ENCODE peak calls at places on chromosomes 6 and 20, in five cellular contexts. S is left ventricle myocardium inferior, W is sigmoid colon, V is Panc1, H is A549. F is an unnamed sample.
A peak's percentile ranks its signal among the peaks of the same experiment; 100 is the strongest.

GRCh38 chr6:157964139-157964538 is 17.5 kb upstream of the SYNJ2 start:
- DNase-seq in H (no peak), S (no peak), W (no peak), V (no peak), F (no peak)

GRCh38 chr6:134173007-134173690 is 120.7 kb upstream of the SLC2A12 start:
- DNase-seq in W (no peak), H (no peak), S (no peak), V (no peak), F (no peak)

GRCh38 chr20:46129955-46130481 is 11.9 kb downstream of the CD40 start:
- DNase-seq in S (no peak), H (no peak), V (no peak), W (no peak), F (no peak)

GRCh38 chr6:77620290-77620882 is 32.5 kb upstream of the MEI4 start:
- DNase-seq in V (no peak), S (no peak), H (peak; percentile 0), W (no peak), F (no peak)

GRCh38 chr6:149157126-149157525 is 160.4 kb upstream of the TAB2 start:
- DNase-seq in S (no peak), W (no peak), H (no peak), V (no peak), F (no peak)

GRCh38 chr6:99790679-99791078 is 184.0 kb downstream of the PRDM13 start:
- DNase-seq in S (no peak), H (no peak), V (no peak), W (no peak), F (no peak)

GRCh38 chr6:161010418-161010817 is 18.8 kb downstream of the MAP3K4 start:
- DNase-seq in V (no peak), S (no peak), H (no peak), W (no peak), F (no peak)

GRCh38 chr6:80771941-80772340 is 665.5 kb downstream of the BCKDHB start:
- DNase-seq in V (no peak), H (no peak), W (no peak), S (no peak), F (no peak)

GRCh38 chr6:161139766-161140553 is 133.9 kb downstream of the AGPAT4 start:
- DNase-seq in W (peak; percentile 78), H (no peak), S (peak; percentile 41), V (no peak), F (no peak)

GRCh38 chr6:110958332-110959192 is at the start of gene GTF3C6:
- DNase-seq in W (peak; percentile 96), H (peak; percentile 92), V (no peak), S (peak; percentile 95), F (peak; percentile 89)

GRCh38 chr6:111566873-111567517 is 38.7 kb downstream of the TRAF3IP2 start:
- DNase-seq in V (no peak), W (no peak), S (no peak), H (no peak), F (no peak)

GRCh38 chr6:16999486-17000436 is 102.1 kb upstream of the STMND1 start:
- DNase-seq in H (peak; percentile 10), S (no peak), V (no peak), W (no peak), F (no peak)

GRCh38 chr6:13146429-13146828 is 181.9 kb downstream of the TBC1D7 start:
- DNase-seq in S (no peak), V (no peak), H (no peak), W (no peak), F (no peak)

GRCh38 chr6:13142611-13143010 is 185.7 kb downstream of the TBC1D7 start:
- DNase-seq in H (no peak), W (no peak), S (no peak), V (no peak), F (no peak)

GRCh38 chr6:13152804-13153203 is 175.5 kb downstream of the TBC1D7 start:
- DNase-seq in H (no peak), S (no peak), W (no peak), V (no peak), F (no peak)

GRCh38 chr6:13147396-13148181 is 180.7 kb downstream of the TBC1D7 start:
- DNase-seq in W (no peak), S (no peak), V (no peak), H (no peak), F (no peak)
- TF ChIP-seq CTCF in W (no peak), S (no peak), V (no peak), H (no peak), F (no peak)

DNA sequence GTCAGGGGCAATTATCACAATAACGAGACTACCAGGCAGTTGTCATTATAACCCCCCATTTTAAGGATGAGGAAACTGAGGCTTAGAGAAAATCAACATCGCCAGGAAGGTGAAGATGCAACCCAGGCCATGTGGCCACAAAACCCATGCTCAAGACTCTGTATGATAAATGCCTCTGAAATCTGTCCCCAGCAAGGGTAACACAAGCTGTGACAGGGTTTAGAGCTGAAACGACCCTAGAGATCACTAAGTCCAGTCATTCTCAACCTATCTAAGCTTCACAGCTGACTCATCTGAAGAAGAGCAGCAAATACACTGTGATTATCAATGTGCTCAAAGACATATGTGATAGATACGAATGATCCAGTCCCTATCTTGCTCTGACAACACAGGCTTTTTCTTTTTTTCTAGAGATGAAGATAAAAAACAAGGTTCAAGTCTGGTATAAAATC is 47.0 kb downstream of the ARHGAP18 start:
- DNase-seq in W (no peak), V (no peak), S (no peak), H (no peak), F (no peak)
- H3K4me1 ChIP-seq in W (no peaks in the 10 kb centered on the region), V (peaks cover 20% of the 10 kb centered on the region), S (peaks cover 66% of the 10 kb centered on the region), H (peaks cover 62% of the 10 kb centered on the region), F (no peaks in the 10 kb centered on the region)

GRCh38 chr6:132961122-132961521 is 146.8 kb downstream of the RPS12 start:
- DNase-seq in V (peak; percentile 1), H (no peak), W (no peak), S (no peak), F (no peak)

GRCh38 chr6:132962936-132963579 is 148.7 kb downstream of the RPS12 start:
- DNase-seq in V (peak; percentile 24), S (peak; percentile 60), W (no peak), H (peak; percentile 59), F (peak; percentile 36)

GRCh38 chr6:132960720-132961119 is 146.4 kb downstream of the RPS12 start:
- DNase-seq in H (no peak), V (no peak), W (no peak), S (no peak), F (no peak)

GRCh38 chr6:132959927-132960326 is 145.6 kb downstream of the RPS12 start:
- DNase-seq in V (no peak), H (no peak), W (no peak), S (no peak), F (no peak)

GRCh38 chr6:132961610-132962009 is 147.2 kb downstream of the RPS12 start:
- DNase-seq in W (no peak), V (no peak), S (no peak), H (no peak), F (no peak)
- TF ChIP-seq CTCF in W (no peak), V (peak; percentile 12), S (no peak), H (no peak), F (no peak)

GRCh38 chr6:34374112-34374907 is 18.2 kb downstream of the NUDT3 start:
- DNase-seq in S (no peak), W (no peak), H (no peak), V (no peak), F (no peak)
- H3K4me1 ChIP-seq in S (peaks cover 74% of the 10 kb centered on the region), W (no peaks in the 10 kb centered on the region), H (no peaks in the 10 kb centered on the region), V (no peaks in the 10 kb centered on the region), F (no peaks in the 10 kb centered on the region)

GRCh38 chr6:98203170-98203806 is 631.1 kb upstream of the POU3F2 start:
- DNase-seq in S (no peak), V (no peak), H (no peak), W (no peak), F (no peak)

DNA sequence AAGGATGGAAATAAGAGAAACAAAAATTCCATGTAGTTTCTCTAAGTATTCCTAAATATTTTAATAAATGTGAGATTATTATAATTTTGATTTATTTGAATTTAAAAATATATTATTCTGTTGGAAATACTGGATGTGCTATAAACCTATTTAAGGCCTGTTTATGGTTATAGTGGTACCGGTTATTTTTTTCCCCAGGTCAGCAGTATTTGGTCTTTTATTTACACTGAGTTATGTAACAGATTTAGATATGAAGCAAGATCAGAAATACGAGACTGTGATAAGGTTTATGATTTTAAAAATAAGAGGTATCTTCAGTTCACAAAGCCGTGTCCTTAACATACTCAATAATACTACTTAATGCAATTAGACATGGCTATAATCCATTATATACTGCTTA is 634.3 kb upstream of the POU3F2 start:
- DNase-seq in V (no peak), H (no peak), S (no peak), W (no peak), F (no peak)
- TF ChIP-seq CTCF in V (no peak), H (no peak), S (no peak), W (no peak), F (no peak)

DNA sequence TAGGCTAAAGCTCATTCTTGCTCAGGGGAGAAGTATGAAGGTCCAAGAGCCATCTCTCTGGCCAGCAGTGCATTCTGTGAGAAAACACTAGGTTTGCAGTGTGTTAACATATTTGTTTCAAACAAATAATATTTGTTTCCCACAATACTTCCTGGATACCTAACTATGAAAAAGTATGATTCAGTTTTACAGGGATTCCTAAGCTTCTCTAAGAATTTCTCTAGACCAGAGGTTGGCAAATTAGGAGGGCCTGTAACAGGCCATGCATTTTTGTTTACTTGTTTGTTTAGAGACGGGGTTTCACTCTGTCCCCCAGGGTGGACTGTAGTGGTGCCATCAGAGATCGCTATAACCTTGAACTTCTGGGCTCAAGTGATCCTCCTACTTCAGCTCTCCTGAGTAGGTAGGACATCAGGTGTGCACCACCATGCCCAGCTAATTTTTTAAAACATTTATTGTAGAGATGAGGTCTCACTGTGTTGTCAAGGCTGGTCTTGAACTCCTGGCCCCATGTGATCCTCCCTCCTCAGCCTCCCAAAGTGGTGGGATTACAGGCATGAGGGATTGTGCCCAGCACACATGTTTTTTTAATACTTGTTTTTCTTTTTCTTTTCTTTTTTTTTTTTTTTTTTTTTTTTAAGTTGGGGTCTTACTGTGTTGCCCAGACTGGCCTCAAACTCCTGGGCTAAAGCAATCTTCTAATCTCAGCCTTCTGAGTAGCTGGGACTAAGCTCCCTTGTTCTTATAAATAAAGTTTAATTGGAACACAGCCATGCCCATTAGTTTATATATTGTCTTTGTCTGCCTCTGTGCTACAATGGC is 71.7 kb downstream of the ADGRG6 start:
- DNase-seq in W (no peak), V (no peak), H (peak; percentile 64), S (no peak), F (no peak)
- H3K4me1 ChIP-seq in W (no peaks in the 10 kb centered on the region), V (peaks cover 94% of the 10 kb centered on the region), H (peaks cover 80% of the 10 kb centered on the region), S (peaks cover 33% of the 10 kb centered on the region), F (no peaks in the 10 kb centered on the region)

GRCh38 chr6:21522773-21523490 is 70.6 kb upstream of the SOX4 start:
- DNase-seq in V (no peak), W (no peak), H (peak; percentile 10), S (no peak), F (no peak)
- TF ChIP-seq CTCF in V (peak; percentile 41), W (no peak), H (no peak), S (peak; percentile 24), F (no peak)

F was measured in uterus.